ENCODE peak calls at places on chromosomes 6 and 20, in nine cellular contexts. F, H, T, P, C, V, N, Y and O are unnamed samples.
A peak's percentile ranks its signal among the peaks of the same experiment; 100 is the strongest.

GRCh38 chr6:140398076-140398475 is 1023.6 kb upstream of the CITED2 start:
- DNase-seq in F (no peak), H (no peak), T (no peak), P (no peak), C (no peak), V (no peak), N (no peak), Y (no peak), O (no peak)

GRCh38 chr6:97726378-97726777 is 443.4 kb upstream of the MMS22L start:
- DNase-seq in F (no peak), H (peak; percentile 1), T (no peak), P (no peak), C (no peak), V (no peak), N (no peak), Y (no peak), O (no peak)

GRCh38 chr6:56346958-56347357 is 99.6 kb upstream of the COL21A1 start:
- DNase-seq in F (no peak), H (no peak), T (no peak), P (no peak), C (no peak), V (no peak), N (no peak), Y (no peak), O (no peak)

GRCh38 chr6:122825180-122825579 is 36.1 kb downstream of the SMPDL3A start:
- DNase-seq in F (no peak), H (no peak), T (no peak), P (no peak), C (no peak), V (no peak), N (no peak), Y (no peak), O (no peak)

GRCh38 chr6:116060572-116061283 is at the start of gene FRK:
- DNase-seq in F (peak; percentile 78), H (no peak), T (no peak), P (no peak), C (no peak), V (no peak), N (peak; percentile 69), Y (no peak), O (no peak)

GRCh38 chr6:124927806-124928205 is 34.4 kb upstream of the RNF217 start:
- DNase-seq in F (no peak), H (no peak), T (no peak), P (no peak), C (no peak), V (no peak), N (no peak), Y (no peak), O (peak; percentile 10)

GRCh38 chr6:117840541-117840983 is 66.5 kb upstream of the SLC35F1 start:
- DNase-seq in F (no peak), H (peak; percentile 48), T (no peak), P (no peak), C (no peak), V (no peak), N (no peak), Y (no peak), O (no peak)

GRCh38 chr20:4763776-4764525 is 42.2 kb downstream of the PRND start:
- DNase-seq in F (no peak), H (no peak), T (no peak), P (no peak), C (no peak), V (no peak), N (no peak), Y (no peak), O (no peak)

GRCh38 chr6:1832844-1833787 is 223.4 kb downstream of the FOXC1 start:
- DNase-seq in F (peak; percentile 77), H (no peak), T (no peak), P (peak; percentile 57), C (no peak), V (peak; percentile 49), N (peak; percentile 88), Y (no peak), O (no peak)

GRCh38 chr20:51410586-51411325 is 131.8 kb downstream of the NFATC2 start:
- DNase-seq in F (no peak), H (no peak), T (no peak), P (no peak), C (no peak), V (no peak), N (no peak), Y (no peak), O (no peak)
- TF ChIP-seq POLR2A in F (no peak), H (no peak), T (no peak), P (no peak), C (no peak), V (no peak), N (no peak), Y (no peak), O (no peak)

DNA sequence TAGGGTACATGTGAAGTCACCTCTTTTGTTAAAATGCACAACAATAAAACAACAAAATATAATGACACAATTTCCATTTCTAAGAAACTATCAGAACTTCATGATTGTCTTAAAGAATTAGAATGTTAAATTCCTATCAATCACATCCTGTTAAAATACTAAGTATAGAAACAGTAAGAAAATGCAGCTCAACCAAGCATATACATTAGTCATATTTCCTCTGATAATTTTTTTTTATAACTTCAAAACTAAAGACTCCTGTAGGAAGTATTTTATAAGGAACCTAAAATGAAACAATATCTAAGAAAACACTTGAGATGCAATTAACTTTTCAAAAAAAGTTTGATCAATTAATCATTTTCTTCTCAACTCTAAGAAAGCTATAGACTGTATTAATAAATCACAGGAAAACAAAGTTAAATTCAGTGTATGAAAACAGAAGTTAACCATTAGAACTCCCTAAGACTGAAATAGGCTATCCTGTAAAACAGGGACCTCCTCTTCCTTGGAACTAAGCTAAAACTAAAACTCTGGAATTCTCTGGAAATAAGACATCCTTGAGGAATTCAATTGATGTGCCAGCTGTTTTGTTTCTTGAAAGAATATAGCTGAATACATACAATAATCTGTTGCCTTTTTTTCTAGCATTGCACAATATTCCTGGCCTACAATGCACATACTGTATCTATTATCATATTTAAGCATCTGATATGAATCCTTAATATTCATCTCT is 19.8 kb downstream of the FKBP5 start:
- DNase-seq in F (no peak), H (no peak), T (no peak), P (no peak), C (no peak), V (no peak), N (no peak), Y (no peak), O (no peak)
- TF ChIP-seq POLR2A in F (no peak), H (no peak), T (no peak), P (no peak), C (no peak), V (no peak), N (no peak), Y (no peak), O (no peak)

DNA sequence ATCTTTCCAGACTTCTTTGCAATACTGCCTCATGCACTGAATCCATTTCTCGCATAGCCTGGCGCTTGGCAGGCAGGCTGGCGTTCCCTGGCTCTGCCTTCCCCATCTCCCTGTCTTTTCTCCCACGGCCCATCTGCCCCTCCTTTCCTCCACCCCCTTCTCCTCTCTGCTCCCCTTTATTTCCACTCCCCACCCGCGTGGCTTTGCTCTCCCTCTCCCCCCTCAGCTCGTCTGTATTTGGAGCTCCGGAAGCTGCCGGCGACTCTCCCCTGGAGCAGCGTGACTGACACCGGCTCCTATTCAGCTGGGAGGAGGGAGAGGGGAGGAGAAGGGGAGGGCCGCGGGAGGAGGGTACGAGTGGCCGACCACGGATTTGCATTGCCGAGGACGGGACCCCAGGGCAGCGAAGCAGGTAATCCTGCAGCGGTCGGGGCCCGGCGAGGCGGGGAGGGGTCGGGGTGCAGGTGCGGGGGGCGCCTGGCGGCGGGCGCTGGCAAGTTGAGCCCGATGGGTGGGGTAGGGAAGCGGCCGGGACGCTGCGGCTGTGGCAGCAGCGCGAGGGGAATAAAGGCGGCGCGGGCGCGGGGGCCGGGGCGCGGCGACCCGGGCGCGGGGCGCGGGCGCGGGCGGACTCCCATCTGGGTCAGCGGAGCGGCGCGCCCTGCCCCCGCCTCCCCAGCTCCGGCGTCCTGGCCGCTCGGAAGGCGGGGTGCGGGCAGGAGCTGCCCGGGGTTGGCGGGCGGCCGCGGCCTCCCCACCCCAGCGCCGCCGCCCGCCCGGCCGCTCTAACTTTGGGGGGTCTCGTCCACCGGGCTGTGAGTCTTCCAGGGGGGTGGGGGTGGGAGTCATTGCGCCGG is at the start of gene CAP2:
- DNase-seq in F (peak; percentile 76), H (no peak), T (peak; percentile 61), P (peak; percentile 51), C (no peak), V (peak; percentile 84), N (peak; percentile 71), Y (peak; percentile 93), O (peak; percentile 62)
- TF ChIP-seq POLR2A in F (peak; percentile 51), H (no peak), T (no peak), P (no peak), C (no peak), V (no peak), N (peak; percentile 66), Y (peak; percentile 44), O (peak; percentile 52)

GRCh38 chr6:37244430-37245310 is 12.9 kb upstream of the TBC1D22B start:
- DNase-seq in F (peak; percentile 95), H (no peak), T (peak; percentile 67), P (peak; percentile 84), C (no peak), V (peak; percentile 86), N (peak; percentile 94), Y (peak; percentile 94), O (peak; percentile 22)
- TF ChIP-seq POLR2A in F (peak; percentile 59), H (no peak), T (peak; percentile 24), P (no peak), C (no peak), V (no peak), N (peak; percentile 61), Y (no peak), O (peak; percentile 8)

GRCh38 chr6:52664185-52664990 is 6.5 kb upstream of the TMEM14A start:
- DNase-seq in F (peak; percentile 96), H (peak; percentile 90), T (peak; percentile 88), P (peak; percentile 80), C (peak; percentile 48), V (peak; percentile 91), N (peak; percentile 95), Y (peak; percentile 97), O (peak; percentile 98)
- TF ChIP-seq POLR2A in F (peak; percentile 99), H (peak; percentile 76), T (peak; percentile 53), P (peak; percentile 34), C (peak; percentile 57), V (no peak), N (peak; percentile 98), Y (no peak), O (peak; percentile 95)

GRCh38 chr6:8131265-8131897 is 29.0 kb upstream of the EEF1E1 start:
- DNase-seq in F (peak; percentile 38), H (peak; percentile 37), T (no peak), P (peak; percentile 30), C (no peak), V (no peak), N (no peak), Y (no peak), O (peak; percentile 32)
- TF ChIP-seq POLR2A in F (no peak), H (no peak), T (no peak), P (no peak), C (no peak), V (no peak), N (no peak), Y (no peak), O (no peak)

GRCh38 chr20:63979549-63980316 is at the start of gene SAMD10:
- DNase-seq in F (peak; percentile 56), H (peak; percentile 74), T (no peak), P (peak; percentile 59), C (no peak), V (no peak), N (peak; percentile 65), Y (no peak), O (peak; percentile 52)
- TF ChIP-seq POLR2A in F (no peak), H (no peak), T (no peak), P (no peak), C (no peak), V (no peak), N (no peak), Y (no peak), O (no peak)